ENCODE peak calls at places on chromosomes 2 and 18, in eight cellular contexts. I is K562, D is spleen, T is A549, C is GM23248, B is prostate gland, S is breast epithelium, Q is pancreas. F is an unnamed sample.
A peak's percentile ranks its signal among the peaks of the same experiment; 100 is the strongest.

GRCh38 chr2:172806426-172807008 is 70.9 kb downstream of the RAPGEF4 start:
- DNase-seq in I (peak; percentile 30), D (no peak), T (peak; percentile 18), C (peak; percentile 72), B (peak; percentile 25), S (no peak), Q (no peak), F (peak; percentile 71)

GRCh38 chr2:241926541-241927311 is 57.2 kb downstream of the RTP5 start:
- DNase-seq in I (no peak), D (peak; percentile 55), T (no peak), C (no peak), B (no peak), S (peak; percentile 27), Q (peak; percentile 72), F (no peak)

GRCh38 chr2:188076149-188077056 is 215.3 kb upstream of the GULP1 start:
- DNase-seq in I (no peak), D (no peak), T (no peak), C (no peak), B (no peak), S (no peak), Q (no peak), F (no peak)

GRCh38 chr2:189221811-189222210 is 42.2 kb upstream of the COL5A2 start:
- DNase-seq in I (no peak), D (no peak), T (no peak), C (peak; percentile 72), B (no peak), S (no peak), Q (no peak), F (no peak)

GRCh38 chr2:1546023-1546591 is 132.8 kb downstream of the TPO start:
- DNase-seq in I (peak; percentile 60), D (no peak), T (peak; percentile 69), C (peak; percentile 78), B (no peak), S (no peak), Q (no peak), F (peak; percentile 71)

GRCh38 chr2:173631123-173631450 is 276.4 kb downstream of the CDCA7 start:
- DNase-seq in I (no peak), D (no peak), T (peak; percentile 13), C (peak; percentile 55), B (no peak), S (no peak), Q (no peak), F (no peak)

GRCh38 chr18:8253943-8254342 is 355.3 kb upstream of the RAB12 start:
- DNase-seq in I (no peak), D (no peak), T (no peak), C (no peak), B (no peak), S (no peak), Q (no peak), F (no peak)

GRCh38 chr2:62293490-62294212 is 97.7 kb downstream of the B3GNT2 start:
- DNase-seq in I (no peak), D (no peak), T (no peak), C (no peak), B (peak; percentile 83), S (peak; percentile 88), Q (peak; percentile 91), F (peak; percentile 32)

GRCh38 chr2:194100201-194100600 is 1556.8 kb upstream of the SLC39A10 start:
- DNase-seq in I (no peak), D (no peak), T (no peak), C (no peak), B (no peak), S (no peak), Q (no peak), F (no peak)

GRCh38 chr18:76064998-76065397 is 430.0 kb downstream of the ZNF516 start:
- DNase-seq in I (peak; percentile 17), D (no peak), T (no peak), C (no peak), B (no peak), S (no peak), Q (no peak), F (no peak)

GRCh38 chr2:127857494-127857818 is 499 bp downstream of the POLR2D start:
- DNase-seq in I (peak; percentile 34), D (no peak), T (peak; percentile 18), C (no peak), B (no peak), S (no peak), Q (no peak), F (peak; percentile 16)

GRCh38 chr2:216535454-216535995 is 36.9 kb downstream of the RPL37A start:
- DNase-seq in I (no peak), D (no peak), T (no peak), C (peak; percentile 91), B (peak; percentile 46), S (peak; percentile 67), Q (no peak), F (no peak)

GRCh38 chr2:212897296-212897695 is 254.1 kb downstream of the IKZF2 start:
- DNase-seq in I (no peak), D (no peak), T (no peak), C (peak; percentile 56), B (no peak), S (no peak), Q (no peak), F (no peak)

GRCh38 chr2:3446381-3446780 is 66.9 kb downstream of the TRAPPC12 start:
- DNase-seq in I (no peak), D (no peak), T (no peak), C (no peak), B (no peak), S (no peak), Q (no peak), F (no peak)

GRCh38 chr2:12697617-12698016 is 19.1 kb upstream of the TRIB2 start:
- DNase-seq in I (no peak), D (no peak), T (no peak), C (no peak), B (no peak), S (no peak), Q (no peak), F (no peak)

GRCh38 chr18:58230438-58231179 is 186.6 kb downstream of the NEDD4L start:
- DNase-seq in I (no peak), D (no peak), T (no peak), C (peak; percentile 38), B (peak; percentile 55), S (peak; percentile 63), Q (no peak), F (no peak)

GRCh38 chr2:168159754-168160585 is 87.4 kb downstream of the STK39 start:
- DNase-seq in I (no peak), D (no peak), T (no peak), C (no peak), B (no peak), S (no peak), Q (no peak), F (no peak)

GRCh38 chr18:57791911-57792310 is 11.2 kb downstream of the ATP8B1 start:
- DNase-seq in I (no peak), D (no peak), T (no peak), C (peak; percentile 16), B (no peak), S (no peak), Q (no peak), F (no peak)

GRCh38 chr2:68861330-68861729 is 9.9 kb downstream of the BMP10 start:
- DNase-seq in I (no peak), D (no peak), T (no peak), C (no peak), B (no peak), S (no peak), Q (no peak), F (no peak)

GRCh38 chr2:214310319-214310718 is 100.5 kb upstream of the VWC2L start:
- DNase-seq in I (no peak), D (no peak), T (no peak), C (peak; percentile 25), B (no peak), S (no peak), Q (no peak), F (no peak)

GRCh38 chr2:134070281-134070731 is 183.6 kb upstream of the MGAT5 start:
- DNase-seq in I (no peak), D (no peak), T (no peak), C (no peak), B (no peak), S (no peak), Q (no peak), F (no peak)

GRCh38 chr18:50853863-50854271 is 25.1 kb upstream of the ME2 start:
- DNase-seq in I (no peak), D (no peak), T (peak; percentile 37), C (peak; percentile 87), B (no peak), S (no peak), Q (no peak), F (no peak)

GRCh38 chr2:65416945-65417344 is 15.5 kb downstream of the SPRED2 start:
- DNase-seq in I (no peak), D (no peak), T (no peak), C (no peak), B (peak; percentile 68), S (no peak), Q (peak; percentile 81), F (no peak)
- H3K4me1 ChIP-seq in I (peaks cover 28% of the 10 kb centered on the region), D (peaks cover 26% of the 10 kb centered on the region), T (peaks cover 62% of the 10 kb centered on the region), C (peaks cover 22% of the 10 kb centered on the region), B (no peaks in the 10 kb centered on the region), S (peaks cover 4% of the 10 kb centered on the region), Q (peaks cover 37% of the 10 kb centered on the region), F (peaks cover 19% of the 10 kb centered on the region)

DNA sequence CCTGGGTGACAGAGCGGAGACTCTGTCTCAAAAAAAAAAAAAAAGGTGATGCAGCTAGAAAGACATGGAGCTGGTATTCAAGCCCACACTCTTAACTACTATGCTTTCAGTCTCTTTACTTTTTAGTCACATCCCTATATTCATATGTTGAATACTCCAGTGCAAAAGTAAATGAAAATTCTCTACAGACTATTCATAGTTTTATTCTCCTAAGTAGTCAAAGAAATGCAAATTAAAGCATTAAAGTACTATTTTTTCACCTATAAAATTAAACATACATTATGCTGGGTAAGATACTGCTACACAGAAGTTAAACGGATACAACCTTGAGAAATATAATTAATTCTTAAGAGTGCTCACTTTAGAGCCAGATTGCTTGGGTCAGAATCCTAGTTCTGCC is 7.6 kb downstream of the CUL3 start:
- DNase-seq in I (no peak), D (no peak), T (no peak), C (no peak), B (no peak), S (no peak), Q (no peak), F (no peak)
- H3K4me1 ChIP-seq in I (peaks cover 10% of the 10 kb centered on the region), D (peaks cover 100% of the 10 kb centered on the region), T (peaks cover 58% of the 10 kb centered on the region), C (peaks cover 51% of the 10 kb centered on the region), B (peaks cover 7% of the 10 kb centered on the region), S (peaks cover 10% of the 10 kb centered on the region), Q (peaks cover 30% of the 10 kb centered on the region), F (peaks cover 81% of the 10 kb centered on the region)

DNA sequence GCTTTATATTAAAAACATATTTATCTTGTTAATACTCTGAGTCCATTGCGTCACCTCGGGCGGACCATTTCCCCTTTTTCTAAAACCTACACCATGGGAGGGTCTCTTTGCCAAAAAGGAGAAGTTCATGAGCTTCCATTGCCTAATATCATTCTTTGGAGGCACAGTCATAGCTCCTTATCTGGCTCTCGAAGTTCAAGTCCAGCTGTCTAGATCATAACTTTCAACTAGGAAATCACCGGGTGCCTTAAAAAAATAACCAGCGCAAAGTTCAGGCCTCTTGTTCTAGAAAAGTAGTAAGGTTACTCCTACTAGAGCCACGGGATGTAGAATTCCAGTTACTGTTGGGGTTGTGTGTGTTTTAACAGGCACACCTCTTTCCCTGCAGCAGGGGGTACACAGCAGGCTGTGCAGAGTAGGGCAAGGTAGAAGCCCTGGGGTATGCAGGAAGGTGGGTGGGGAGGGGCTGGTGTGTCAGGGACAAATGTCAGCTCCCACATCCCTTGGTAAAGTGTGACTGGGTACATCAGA is 50.6 kb downstream of the LRRFIP1 start:
- DNase-seq in I (no peak), D (peak; percentile 76), T (no peak), C (peak; percentile 87), B (no peak), S (no peak), Q (no peak), F (no peak)
- H3K4me1 ChIP-seq in I (no peaks in the 10 kb centered on the region), D (peaks cover 65% of the 10 kb centered on the region), T (no peaks in the 10 kb centered on the region), C (peaks cover 40% of the 10 kb centered on the region), B (peaks cover 15% of the 10 kb centered on the region), S (peaks cover 6% of the 10 kb centered on the region), Q (peaks cover 26% of the 10 kb centered on the region), F (peaks cover 14% of the 10 kb centered on the region)

GRCh38 chr2:54573532-54573915 is 117.4 kb downstream of the SPTBN1 start:
- DNase-seq in I (no peak), D (no peak), T (no peak), C (no peak), B (no peak), S (no peak), Q (no peak), F (no peak)
- H3K4me1 ChIP-seq in I (peaks cover 71% of the 10 kb centered on the region), D (peaks cover 100% of the 10 kb centered on the region), T (peaks cover 94% of the 10 kb centered on the region), C (peaks cover 65% of the 10 kb centered on the region), B (peaks cover 19% of the 10 kb centered on the region), S (peaks cover 32% of the 10 kb centered on the region), Q (peaks cover 99% of the 10 kb centered on the region), F (peaks cover 67% of the 10 kb centered on the region)